ENCODE peak calls at places on chromosome 14, in six cellular contexts. P is choroid plexus epithelial cell; H is effector memory CD4-positive, alpha-beta T cell; U is A673; C is adipocyte; S is astrocyte of the cerebellum. O is an unnamed sample.

GRCh38 chr14:74804219-74804825 is 41.2 kb downstream of the YLPM1 start:
- DNase-seq in U (peak; percentile 21), H (no peak), P (peak; percentile 87), C (peak; percentile 75), S (peak; percentile 68), O (peak; percentile 9)

GRCh38 chr14:89563503-89563902 is 146.5 kb upstream of the FOXN3 start:
- DNase-seq in S (no peak), U (no peak), H (no peak), P (no peak), C (no peak), O (no peak)

GRCh38 chr14:103109789-103110415 is 13.4 kb upstream of the TNFAIP2 start:
- DNase-seq in S (peak; percentile 43), U (no peak), C (no peak), P (peak; percentile 71), H (no peak), O (peak; percentile 39)

GRCh38 chr14:104143521-104144452 is 5.4 kb downstream of the KIF26A start:
- DNase-seq in C (no peak), U (no peak), H (no peak), P (no peak), S (no peak), O (no peak)

GRCh38 chr14:75561013-75561432 is 17.4 kb upstream of the FLVCR2 start:
- DNase-seq in P (peak; percentile 90), H (no peak), S (peak; percentile 61), C (peak; percentile 87), U (peak; percentile 64), O (peak; percentile 22)

GRCh38 chr14:81771876-81772275 is 238.2 kb upstream of the SEL1L start:
- DNase-seq in U (no peak), S (no peak), H (no peak), C (no peak), P (no peak), O (no peak)

GRCh38 chr14:45284802-45285201 is 31.8 kb upstream of the MIS18BP1 start:
- DNase-seq in C (no peak), P (peak; percentile 5), U (peak; percentile 30), H (no peak), S (no peak), O (no peak)

GRCh38 chr14:23153891-23154796 is 29.3 kb downstream of the SLC7A8 start:
- DNase-seq in H (no peak), S (no peak), U (peak; percentile 60), C (peak; percentile 93), P (peak; percentile 75), O (peak; percentile 65)

GRCh38 chr14:76705214-76705613 is 56.1 kb upstream of the VASH1 start:
- DNase-seq in P (no peak), C (no peak), S (no peak), U (no peak), H (no peak), O (no peak)

GRCh38 chr14:106694638-106695393 is 1168.4 kb downstream of the TMEM121 start:
- DNase-seq in P (no peak), S (no peak), H (peak; percentile 22), U (peak; percentile 47), C (no peak), O (no peak)

GRCh38 chr14:99055019-99055418 is 217.0 kb downstream of the BCL11B start:
- DNase-seq in C (peak; percentile 15), P (no peak), U (no peak), S (no peak), H (no peak), O (no peak)

GRCh38 chr14:99717682-99718013 is 33.5 kb downstream of the CYP46A1 start:
- DNase-seq in P (no peak), C (no peak), U (no peak), S (no peak), H (no peak), O (no peak)

GRCh38 chr14:77327111-77327510 is 6.3 kb downstream of the GSTZ1 start:
- DNase-seq in H (no peak), P (no peak), S (no peak), C (no peak), U (no peak), O (no peak)

GRCh38 chr14:100176811-100177327 is 17.4 kb upstream of the DEGS2 start:
- DNase-seq in S (no peak), P (no peak), U (no peak), C (no peak), H (no peak), O (no peak)

GRCh38 chr14:95623195-95623594 is 63.0 kb upstream of the TCL1B start:
- DNase-seq in U (no peak), S (no peak), P (no peak), C (peak; percentile 7), H (no peak), O (no peak)

GRCh38 chr14:33016611-33017010 is 77.9 kb downstream of the NPAS3 start:
- DNase-seq in P (no peak), S (no peak), C (no peak), H (no peak), U (no peak), O (no peak)

GRCh38 chr14:32201196-32201815 is 539 bp upstream of the RNU6-7 start:
- DNase-seq in C (peak; percentile 72), S (peak; percentile 5), P (peak; percentile 68), U (peak; percentile 85), H (peak; percentile 59), O (no peak)

GRCh38 chr14:60163741-60164140 is 1.5 kb downstream of the DHRS7 start:
- DNase-seq in C (no peak), U (no peak), S (no peak), P (no peak), H (no peak), O (no peak)

GRCh38 chr14:60164404-60164716 is 838 bp downstream of the DHRS7 start:
- DNase-seq in C (peak; percentile 71), U (no peak), P (no peak), H (no peak), S (no peak), O (no peak)

GRCh38 chr14:60165547-60165876 is 314 bp upstream of the DHRS7 start:
- DNase-seq in U (no peak), P (no peak), C (no peak), S (no peak), H (no peak), O (no peak)

GRCh38 chr14:60164717-60165546 is at the start of gene DHRS7:
- DNase-seq in H (peak; percentile 40), S (peak; percentile 41), C (peak; percentile 96), P (peak; percentile 75), U (peak; percentile 70), O (peak; percentile 24)

GRCh38 chr14:60166144-60166543 is 946 bp upstream of the DHRS7 start:
- DNase-seq in H (no peak), P (no peak), S (no peak), U (no peak), C (peak; percentile 20), O (no peak)
- H3K4me3 ChIP-seq in H (no peak overlapping the region), P (no peak overlapping the region), S (no peak overlapping the region), U (no peak overlapping the region), C (no peak overlapping the region), O (no peak overlapping the region)

GRCh38 chr14:93540235-93540634 is 109.5 kb downstream of the UNC79 start:
- DNase-seq in C (no peak), H (no peak), S (no peak), U (no peak), P (no peak), O (no peak)

GRCh38 chr14:93538411-93538810 is 107.7 kb downstream of the UNC79 start:
- DNase-seq in C (no peak), U (peak; percentile 46), S (no peak), H (no peak), P (peak; percentile 2), O (no peak)

GRCh38 chr14:93536945-93537344 is 106.2 kb downstream of the UNC79 start:
- DNase-seq in P (peak; percentile 14), U (peak; percentile 57), H (no peak), S (no peak), C (peak; percentile 4), O (no peak)

GRCh38 chr14:93533864-93534263 is 103.1 kb downstream of the UNC79 start:
- DNase-seq in C (no peak), S (no peak), P (no peak), H (no peak), U (no peak), O (no peak)

DNA sequence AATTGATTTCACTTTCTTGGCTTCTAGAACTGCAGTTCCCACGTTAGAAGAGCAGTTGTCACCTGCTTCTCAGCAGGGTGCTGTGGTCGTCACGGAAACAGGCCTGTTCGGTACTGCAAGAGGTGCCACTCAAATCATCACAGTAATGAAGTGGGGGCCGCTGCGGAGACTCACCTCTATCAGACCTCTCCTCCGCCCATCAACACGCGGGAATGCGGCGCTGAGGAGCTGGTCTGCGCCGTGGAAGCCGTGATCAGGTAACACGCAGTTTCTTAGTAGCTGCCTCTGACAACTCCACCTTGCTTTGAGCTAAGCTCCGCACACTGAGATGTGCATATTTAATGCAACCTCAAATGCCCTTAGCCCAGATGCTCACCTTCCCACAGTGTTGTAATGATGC is 107.2 kb downstream of the UNC79 start:
- DNase-seq in H (no peak), P (no peak), S (no peak), C (no peak), U (no peak), O (no peak)
- H3K4me3 ChIP-seq in H (no peak overlapping the region), P (no peak overlapping the region), S (no peak overlapping the region), C (no peak overlapping the region), U (no peak overlapping the region), O (no peak overlapping the region)

GRCh38 chr14:64196668-64197411 is 97.3 kb downstream of the ESR2 start:
- DNase-seq in H (no peak), C (peak; percentile 41), U (no peak), P (peak; percentile 63), S (no peak), O (no peak)
- H3K4me3 ChIP-seq in H (no peak overlapping the region), C (peak overlapping the region; percentile 82), U (no peak overlapping the region), P (peak overlapping the region; percentile 73), S (peak overlapping the region; percentile 39), O (peak overlapping the region; percentile 57)

GRCh38 chr14:94613720-94614644 is 1.8 kb downstream of the SERPINA3 start:
- DNase-seq in H (no peak), U (no peak), P (no peak), S (no peak), C (no peak), O (no peak)

GRCh38 chr14:94615823-94616570 is 3.8 kb downstream of the SERPINA3 start:
- DNase-seq in P (no peak), C (no peak), S (no peak), H (no peak), U (no peak), O (no peak)

GRCh38 chr14:94612580-94613554 is 676 bp downstream of the SERPINA3 start:
- DNase-seq in S (no peak), U (no peak), C (peak; percentile 60), P (peak; percentile 55), H (no peak), O (no peak)

GRCh38 chr14:94615254-94615653 is 3.1 kb downstream of the SERPINA3 start:
- DNase-seq in U (no peak), P (no peak), S (no peak), C (no peak), H (no peak), O (no peak)

GRCh38 chr14:94614802-94615201 is 2.6 kb downstream of the SERPINA3 start:
- DNase-seq in H (no peak), C (no peak), S (no peak), U (no peak), P (no peak), O (no peak)
- H3K4me3 ChIP-seq in H (no peak overlapping the region), C (no peak overlapping the region), S (no peak overlapping the region), U (no peak overlapping the region), P (no peak overlapping the region), O (no peak overlapping the region)

O was measured in skeletal muscle cell.